ENCODE peak calls at places on chromosomes 12 and 14, in seven cellular contexts. L, N, T, Q, F, A and X are unnamed samples.

GRCh38 chr12:113535100-113535499 is 63.4 kb upstream of the LHX5 start:
- DNase-seq in N (no peak), L (no peak), F (no peak), T (no peak), Q (no peak), A (no peak), X (no peak)

GRCh38 chr14:90487031-90487430 is 90.2 kb downstream of the CALM1 start:
- DNase-seq in N (peak; percentile 45), T (no peak), A (no peak), F (peak; percentile 79), Q (no peak), L (no peak), X (no peak)

GRCh38 chr14:52314521-52315354 is 626 bp downstream of the PTGER2 start:
- DNase-seq in L (no peak), N (peak; percentile 75), A (no peak), F (peak; percentile 6), Q (no peak), T (no peak), X (no peak)

GRCh38 chr12:32455607-32456063 is 56.3 kb downstream of the FGD4 start:
- DNase-seq in F (peak; percentile 91), N (no peak), T (no peak), L (peak; percentile 62), A (peak; percentile 55), Q (peak; percentile 45), X (peak; percentile 57)

GRCh38 chr12:4037747-4038312 is 164.6 kb upstream of the PARP11 start:
- DNase-seq in A (peak; percentile 44), F (peak; percentile 39), N (no peak), Q (no peak), L (peak; percentile 5), T (no peak), X (no peak)

GRCh38 chr12:39403376-39403775 is 39.5 kb downstream of the KIF21A start:
- DNase-seq in T (no peak), F (no peak), A (no peak), Q (no peak), L (no peak), N (no peak), X (no peak)

GRCh38 chr12:132986885-132987225 is 688 bp downstream of the ZNF26 start:
- DNase-seq in F (no peak), T (no peak), A (peak; percentile 3), Q (no peak), N (no peak), L (no peak), X (no peak)

GRCh38 chr14:68906439-68906838 is 72.7 kb downstream of the ACTN1 start:
- DNase-seq in T (no peak), F (no peak), L (no peak), Q (no peak), N (no peak), A (no peak), X (no peak)

GRCh38 chr14:67240168-67240932 is 885 bp upstream of the PALS1 start:
- DNase-seq in F (no peak), L (peak; percentile 10), A (peak; percentile 15), N (peak; percentile 57), Q (no peak), T (no peak), X (no peak)

GRCh38 chr14:69088523-69089445 is 64.1 kb downstream of the DCAF5 start:
- DNase-seq in T (no peak), Q (no peak), L (no peak), A (no peak), N (no peak), F (no peak), X (no peak)

GRCh38 chr12:91017511-91018263 is 12.9 kb upstream of the EPYC start:
- DNase-seq in N (no peak), L (no peak), T (no peak), A (no peak), F (peak; percentile 32), Q (no peak), X (no peak)

GRCh38 chr12:53279283-53279869 is 11.3 kb downstream of the ESPL1 start:
- DNase-seq in T (no peak), F (no peak), Q (no peak), N (no peak), L (no peak), A (peak; percentile 16), X (no peak)

GRCh38 chr12:116631619-116632018 is 72.4 kb downstream of the MAP1LC3B2 start:
- DNase-seq in L (no peak), Q (no peak), N (no peak), F (no peak), T (no peak), A (no peak), X (no peak)

GRCh38 chr14:92484132-92484823 is 29.3 kb upstream of the RIN3 start:
- DNase-seq in Q (no peak), A (no peak), N (peak; percentile 27), L (no peak), T (no peak), F (no peak), X (no peak)

GRCh38 chr12:39505025-39505424 is 62.1 kb upstream of the KIF21A start:
- DNase-seq in A (no peak), L (no peak), T (no peak), N (no peak), Q (no peak), F (no peak), X (no peak)

GRCh38 chr12:132343294-132343972 is 14.0 kb upstream of the GALNT9 start:
- DNase-seq in Q (no peak), L (no peak), N (no peak), F (no peak), A (no peak), T (no peak), X (no peak)

GRCh38 chr12:79006306-79006705 is 141.7 kb downstream of the SYT1 start:
- DNase-seq in N (no peak), L (no peak), Q (peak; percentile 12), A (no peak), T (no peak), F (no peak), X (no peak)

GRCh38 chr12:79000501-79000900 is 135.9 kb downstream of the SYT1 start:
- DNase-seq in Q (no peak), L (no peak), N (no peak), T (no peak), A (no peak), F (no peak), X (no peak)

DNA sequence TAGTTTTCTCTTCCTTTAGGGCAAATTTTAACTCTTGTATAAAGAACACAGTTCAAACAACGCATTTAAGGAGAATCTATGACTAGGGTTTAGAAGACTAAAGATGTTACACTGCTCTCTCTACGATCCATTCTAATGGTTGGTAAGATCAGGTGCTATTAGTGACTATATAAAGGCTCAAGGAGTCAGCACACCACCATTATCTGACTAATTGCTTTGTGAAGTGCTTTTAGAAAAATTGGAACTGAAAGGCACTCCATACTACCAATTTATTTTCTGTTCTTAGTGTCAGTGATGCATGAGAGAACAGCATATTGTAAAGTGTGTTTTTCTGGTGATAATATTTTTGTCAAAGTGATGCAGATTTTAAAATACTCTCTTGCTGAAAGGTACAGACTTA is 136.8 kb downstream of the SYT1 start:
- DNase-seq in N (no peak), T (no peak), Q (no peak), F (no peak), L (no peak), A (no peak), X (no peak)
- TF ChIP-seq POLR2AphosphoS5 in N (no peak), T (no peak), Q (no peak), F (no peak), L (no peak), A (no peak), X (no peak)

GRCh38 chr12:51846209-51846779 is 2.2 kb downstream of the FIGNL2 start:
- DNase-seq in L (no peak), F (no peak), T (no peak), A (no peak), Q (no peak), N (no peak), X (no peak)

GRCh38 chr12:51848843-51849735 is 571 bp upstream of the FIGNL2 start:
- DNase-seq in Q (no peak), L (peak; percentile 24), T (no peak), F (peak; percentile 20), N (peak; percentile 82), A (no peak), X (no peak)

GRCh38 chr12:51850081-51850932 is 1.8 kb upstream of the FIGNL2 start:
- DNase-seq in N (no peak), A (no peak), T (no peak), F (no peak), L (no peak), Q (no peak), X (no peak)

GRCh38 chr12:51846911-51847829 is 1.3 kb downstream of the FIGNL2 start:
- DNase-seq in L (no peak), F (peak; percentile 50), N (peak; percentile 81), T (no peak), A (no peak), Q (no peak), X (no peak)

DNA sequence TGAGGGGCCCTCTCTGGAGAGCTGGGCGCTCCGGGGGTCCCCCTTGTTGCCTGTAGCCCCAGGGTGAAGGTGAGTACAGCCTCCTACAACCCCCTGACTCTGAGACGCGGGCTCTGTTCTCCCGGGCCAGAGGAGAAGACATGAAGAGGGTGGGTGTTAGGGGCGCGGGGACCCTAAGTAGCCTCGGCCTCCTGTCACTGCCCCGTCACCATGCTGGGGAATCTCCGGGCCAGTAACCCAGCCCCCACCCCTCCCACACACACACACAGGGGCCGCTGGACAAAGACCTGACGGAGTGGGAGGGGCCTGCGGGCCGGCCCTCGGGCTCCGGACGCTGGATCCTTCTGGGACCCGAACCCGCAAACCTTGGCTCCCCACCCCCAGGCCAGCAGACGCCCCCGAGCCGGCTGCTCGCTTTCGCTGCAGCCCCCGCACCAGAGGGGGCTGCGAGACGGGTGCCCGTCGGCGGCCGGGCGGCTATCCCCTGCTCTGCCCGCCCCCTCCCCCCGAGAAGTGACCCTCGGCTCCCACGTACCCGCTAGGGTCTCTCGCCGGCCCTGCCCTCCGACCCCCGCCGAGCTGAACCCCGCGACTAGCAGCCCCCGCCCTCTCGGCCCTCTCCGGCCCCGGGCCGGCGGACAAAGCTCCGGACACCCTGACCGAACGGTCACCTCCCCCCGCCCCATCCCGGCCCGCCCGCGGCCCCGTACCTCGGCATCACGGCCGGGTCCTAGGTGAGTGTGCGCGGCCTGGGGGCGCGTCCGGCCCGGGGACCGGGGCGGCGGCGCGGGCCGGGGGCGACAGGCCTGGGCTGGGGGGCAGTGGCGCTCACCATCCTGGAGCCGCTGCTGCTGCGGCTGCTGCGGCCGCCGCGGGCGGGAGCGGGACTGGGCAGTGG is at the start of gene FIGNL2:
- DNase-seq in A (no peak), T (no peak), N (peak; percentile 74), Q (no peak), L (peak; percentile 25), F (peak; percentile 35), X (no peak)
- TF ChIP-seq EZH2 in A (no peak), T (no peak), N (no peak), Q (no peak), L (no peak), F (no peak), X (no peak)

GRCh38 chr14:105447651-105448640 is 26.7 kb upstream of the CRIP2 start:
- DNase-seq in T (no peak), F (no peak), A (no peak), L (no peak), Q (no peak), N (no peak), X (no peak)
- H3K9ac ChIP-seq in T (no peak overlapping the region), F (peak overlapping the region; percentile 22), A (no peak overlapping the region), L (peak overlapping the region; percentile 52), Q (no peak overlapping the region), N (no peak overlapping the region), X (no peak overlapping the region)

DNA sequence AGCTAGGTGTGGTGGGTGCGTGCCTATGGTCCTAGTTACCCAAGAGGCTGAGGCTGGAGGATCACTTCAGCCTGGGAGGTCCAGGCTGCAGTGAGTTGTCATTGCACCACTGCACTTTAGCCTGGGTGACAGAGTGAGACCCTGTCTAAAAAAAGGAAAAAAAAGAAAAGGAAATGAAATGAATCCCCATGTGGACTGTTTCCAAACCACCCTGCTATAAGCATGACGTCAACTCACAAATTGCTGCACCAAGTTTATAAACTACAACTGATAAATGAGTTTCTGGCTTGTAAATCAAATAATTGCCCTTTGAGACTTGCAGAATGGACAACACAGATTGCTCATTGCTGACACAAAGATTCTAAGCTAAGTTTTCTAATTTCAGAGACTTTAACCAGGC is 51.0 kb upstream of the STK38L start:
- DNase-seq in L (no peak), N (no peak), T (no peak), A (no peak), F (no peak), Q (no peak), X (no peak)
- TF ChIP-seq POLR2AphosphoS5 in L (no peak), N (no peak), T (no peak), A (no peak), F (no peak), Q (no peak), X (no peak)